ENCODE peak calls at places on chromosomes 16 and 17, in four cellular contexts. G is GM20000, B is A549, K is progenitor cell of endocrine pancreas. I is an unnamed sample.

GRCh38 chr16:62068747-62069146 is 32.5 kb upstream of the CDH8 start:
- DNase-seq in G (no peak), B (peak), K (no peak), I (no peak)

GRCh38 chr16:87747626-87748025 is 18.2 kb downstream of the KLHDC4 start:
- DNase-seq in G (no peak), B (no peak), K (no peak), I (no peak)

GRCh38 chr17:63289931-63290330 is 156.2 kb downstream of the CYB561 start:
- DNase-seq in G (no peak), B (no peak), K (no peak), I (no peak)

GRCh38 chr16:65301029-65301428 is 179.2 kb upstream of the CDH11 start:
- DNase-seq in G (no peak), B (no peak), K (no peak), I (no peak)

GRCh38 chr16:66250686-66251405 is 115.6 kb upstream of the CDH5 start:
- DNase-seq in G (no peak), B (no peak), K (no peak), I (no peak)

GRCh38 chr17:32015245-32016013 is 8.2 kb downstream of the LRRC37B start:
- DNase-seq in G (no peak), B (peak), K (no peak), I (no peak)

GRCh38 chr16:87733190-87733589 is 32.6 kb downstream of the KLHDC4 start:
- DNase-seq in G (no peak), B (no peak), K (no peak), I (no peak)

GRCh38 chr16:46961373-46962353 is 11.8 kb downstream of the DNAJA2 start:
- DNase-seq in G (no peak), B (no peak), K (no peak), I (no peak)

GRCh38 chr17:45246861-45247428 is 14.9 kb downstream of the SPATA32 start:
- DNase-seq in G (peak), B (peak), K (peak), I (no peak)

GRCh38 chr17:68383443-68384321 is 73.6 kb downstream of the WIPI1 start:
- DNase-seq in G (no peak), B (peak), K (no peak), I (no peak)

GRCh38 chr17:62675260-62675659 is 47.8 kb downstream of the MRC2 start:
- DNase-seq in G (no peak), B (no peak), K (no peak), I (no peak)

GRCh38 chr16:1830213-1830612 is 3.2 kb downstream of the FAHD1 start:
- DNase-seq in G (no peak), B (no peak), K (no peak), I (no peak)

GRCh38 chr17:17819561-17819995 is 17.2 kb downstream of the SREBF1 start:
- DNase-seq in G (peak), B (peak), K (no peak), I (peak)

GRCh38 chr17:20611314-20611713 is 31.8 kb downstream of the CDRT15L2 start:
- DNase-seq in G (no peak), B (no peak), K (no peak), I (no peak)
- TF ChIP-seq CTCF in G (no peak), B (no peak), K (no peak), I (no peak)

GRCh38 chr17:72658675-72659074 is 433.8 kb downstream of the SLC39A11 start:
- DNase-seq in G (no peak), B (no peak), K (no peak), I (no peak)

GRCh38 chr17:72660274-72661092 is 432.0 kb downstream of the SLC39A11 start:
- DNase-seq in G (no peak), B (no peak), K (no peak), I (no peak)

GRCh38 chr17:72656114-72656763 is 436.2 kb downstream of the SLC39A11 start:
- DNase-seq in G (no peak), B (no peak), K (no peak), I (no peak)

GRCh38 chr17:72659811-72660210 is 432.7 kb downstream of the SLC39A11 start:
- DNase-seq in G (no peak), B (no peak), K (no peak), I (no peak)

DNA sequence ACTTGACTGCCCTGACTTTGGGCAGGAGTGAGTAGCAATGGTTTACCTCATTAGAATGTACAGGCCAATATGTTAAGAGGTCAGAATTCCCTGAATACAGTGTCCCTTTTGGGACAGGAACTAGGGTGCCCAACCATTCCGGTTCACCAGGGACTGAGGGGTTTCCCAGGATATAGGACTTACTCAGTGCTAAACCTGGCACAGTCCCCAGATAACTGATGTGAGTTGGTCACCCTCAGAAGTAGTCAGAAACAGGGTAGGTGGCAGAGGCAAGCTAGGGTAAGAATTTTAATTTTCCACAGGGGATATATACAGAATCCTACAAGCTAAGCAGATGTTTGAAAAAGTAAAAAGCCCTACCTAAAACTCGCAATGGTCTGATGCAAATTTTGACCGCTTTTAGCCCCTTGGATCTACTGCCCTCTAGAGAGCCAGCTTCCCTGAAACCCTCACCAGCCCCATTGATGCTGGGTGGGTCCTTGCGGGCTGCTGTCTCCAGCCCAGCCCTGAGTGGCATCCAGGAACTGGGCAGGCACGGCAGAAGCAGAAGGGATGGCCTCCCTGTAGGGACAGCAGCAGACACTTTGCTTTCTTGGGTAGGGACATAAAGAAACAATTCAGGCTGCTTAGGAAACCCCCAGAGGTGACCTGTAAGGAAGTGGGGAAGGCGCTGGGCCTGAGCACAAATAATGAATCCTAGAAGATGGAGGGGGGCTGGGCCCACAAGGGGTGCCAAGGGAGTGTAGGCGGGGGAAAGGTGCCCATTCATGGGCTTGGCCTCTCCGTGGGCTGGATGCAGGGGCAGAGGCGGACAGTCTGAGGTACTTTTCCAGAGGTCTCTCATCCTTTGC is 434.8 kb downstream of the SLC39A11 start:
- DNase-seq in G (no peak), B (peak), K (no peak), I (no peak)
- TF ChIP-seq CTCF in G (no peak), B (peak), K (no peak), I (no peak)

DNA sequence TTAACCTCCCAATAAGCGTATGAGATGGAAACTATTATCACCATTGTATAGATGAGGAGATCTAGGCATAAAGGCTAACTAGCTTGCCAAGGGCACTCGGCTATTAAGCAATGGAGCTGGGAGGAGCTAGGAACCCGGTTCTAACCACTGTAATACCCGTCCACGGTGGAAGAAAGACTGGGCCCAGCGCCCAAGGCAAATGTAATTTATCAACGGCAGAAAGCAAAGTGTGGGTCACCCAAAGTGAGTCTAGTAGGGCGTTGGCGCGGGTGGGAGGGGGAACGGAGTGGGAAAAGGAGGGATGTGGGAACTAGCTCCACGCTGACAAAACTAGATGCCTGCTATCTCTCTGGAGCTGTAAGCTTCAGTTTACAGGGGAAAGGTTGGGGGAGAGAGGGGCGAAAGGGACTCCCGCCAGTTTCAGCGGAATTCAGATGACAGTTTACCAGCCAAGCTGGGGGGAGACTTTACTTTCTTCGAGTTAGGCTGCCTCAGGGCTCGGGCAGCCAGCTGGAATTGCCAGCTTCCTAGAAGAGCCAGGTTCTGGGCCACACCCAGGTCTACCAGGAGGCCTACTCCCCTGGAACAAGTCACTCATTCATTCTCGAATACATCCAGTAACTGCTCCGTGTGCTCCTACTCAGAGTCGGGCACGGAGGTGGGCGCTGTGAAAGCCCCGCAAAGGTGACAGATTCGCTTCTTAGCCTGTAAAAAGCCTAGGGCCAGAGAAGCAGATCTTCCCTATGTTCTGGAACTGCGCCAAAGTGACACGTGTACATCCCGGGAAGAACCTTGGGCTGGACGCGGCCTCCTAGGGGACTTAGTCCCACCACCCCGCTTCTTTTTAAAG is 837 bp downstream of the LRRC59 start:
- DNase-seq in G (no peak), B (peak), K (no peak), I (peak)
- TF ChIP-seq CTCF in G (no peak), B (no peak), K (no peak), I (no peak)

GRCh38 chr16:84657229-84657837 is 9.0 kb downstream of the KLHL36 start:
- DNase-seq in G (no peak), B (no peak), K (no peak), I (no peak)
- TF ChIP-seq CTCF in G (no peak), B (no peak), K (no peak), I (no peak)

DNA sequence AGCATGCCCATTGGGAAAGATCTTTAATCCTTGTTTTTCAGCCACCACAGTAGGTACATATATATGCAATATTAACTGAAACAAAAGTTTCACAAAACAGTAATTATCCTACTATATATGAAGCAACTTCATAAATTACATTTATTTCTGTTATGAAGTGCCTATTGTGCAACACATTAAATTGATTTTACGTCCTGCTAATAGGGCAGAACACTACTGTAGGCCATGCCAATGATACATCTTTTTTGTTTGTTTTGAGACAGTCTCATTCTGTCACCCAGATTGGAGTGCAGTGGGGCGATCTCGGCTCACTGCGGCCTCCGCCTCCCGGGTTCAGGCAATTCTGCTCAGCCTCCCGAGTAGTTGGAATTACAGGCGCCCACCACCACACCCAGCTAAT is 29.1 kb downstream of the SF3B3 start:
- DNase-seq in G (no peak), B (no peak), K (no peak), I (no peak)
- TF ChIP-seq CTCF in G (no peak), B (no peak), K (no peak), I (no peak)

DNA sequence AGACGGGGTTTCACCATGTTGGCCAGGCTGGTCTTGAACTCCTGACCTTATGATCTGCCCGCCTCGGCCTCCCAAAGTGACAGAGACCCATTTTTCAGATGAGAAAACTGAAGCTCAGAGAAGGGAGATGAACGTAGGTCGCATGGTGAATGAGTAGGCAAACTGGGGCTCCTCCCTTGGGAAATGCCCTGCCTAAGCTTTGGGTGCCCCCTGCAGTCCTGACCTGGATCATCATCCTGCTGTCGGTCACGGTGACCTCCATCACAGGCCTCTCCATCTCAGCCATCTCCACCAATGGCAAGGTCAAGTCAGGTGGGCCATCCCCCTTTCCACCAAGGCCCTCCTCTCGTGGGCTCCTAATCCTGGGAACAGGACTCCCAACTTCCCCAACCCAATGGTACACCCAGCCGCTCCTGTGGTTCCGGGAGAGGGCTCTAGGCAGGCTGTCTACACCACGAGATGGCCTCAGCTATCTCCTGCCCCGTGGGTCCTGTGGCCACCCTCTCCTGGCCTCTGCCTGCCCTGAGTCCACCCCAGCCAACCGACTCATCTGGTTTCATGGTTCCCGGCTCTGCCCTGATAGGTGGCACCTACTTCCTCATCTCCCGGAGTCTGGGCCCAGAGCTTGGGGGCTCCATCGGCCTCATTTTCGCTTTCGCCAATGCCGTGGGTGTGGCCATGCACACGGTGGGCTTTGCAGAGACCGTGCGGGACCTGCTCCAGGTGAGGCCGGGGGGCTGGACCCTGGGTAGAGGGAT is 4.7 kb downstream of the SLC12A3 start:
- DNase-seq in G (peak), B (peak), K (no peak), I (no peak)
- TF ChIP-seq CTCF in G (no peak), B (peak), K (peak), I (no peak)

DNA sequence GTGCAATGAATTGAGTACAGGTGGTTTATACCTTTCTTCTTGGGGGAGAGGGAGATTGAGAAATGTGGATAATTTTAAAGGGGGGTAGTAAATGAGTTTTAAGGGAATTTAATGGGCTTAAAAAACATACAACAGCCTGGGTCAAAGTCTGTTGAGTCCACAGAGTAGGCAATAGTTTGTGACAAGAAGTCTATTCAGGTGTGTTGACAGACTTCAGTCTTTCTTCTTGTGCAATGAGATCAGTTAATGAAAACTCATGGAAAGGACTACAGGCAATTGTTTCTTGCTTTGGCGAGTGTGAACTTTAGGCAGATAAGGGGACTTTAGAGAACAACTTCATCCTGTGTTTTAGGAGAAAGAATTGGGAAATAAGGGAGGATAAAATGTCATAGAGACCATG is 507.8 kb upstream of the CA10 start:
- DNase-seq in G (no peak), B (no peak), K (no peak), I (no peak)
- TF ChIP-seq CTCF in G (no peak), B (no peak), K (no peak), I (no peak)